ENCODE peak calls at places on chromosomes 11 and 22, in six cellular contexts. T is K562, P is HepG2, V is endothelial cell of umbilical vein, S is NB4, X is GM12878. M is an unnamed sample.

GRCh38 chr11:122634507-122634906 is 21.0 kb upstream of the UBASH3B start:
- DNase-seq in T (no peak), P (no peak), V (no peak), S (peak), X (no peak), M (no peak)

GRCh38 chr11:69664103-69664775 is 10.9 kb downstream of the LTO1 start:
- DNase-seq in T (no peak), P (no peak), V (no peak), S (no peak), X (no peak), M (no peak)

GRCh38 chr11:132048040-132048439 is 677.6 kb downstream of the NTM start:
- DNase-seq in T (no peak), P (no peak), V (no peak), S (no peak), X (no peak), M (no peak)

GRCh38 chr11:120295110-120295509 is 30.0 kb upstream of the TLCD5 start:
- DNase-seq in T (no peak), P (no peak), V (no peak), S (no peak), X (no peak), M (no peak)

GRCh38 chr11:65500262-65501004 is 1.6 kb downstream of the MALAT1 start:
- DNase-seq in T (peak), P (no peak), V (peak), S (peak), X (no peak), M (no peak)

GRCh38 chr11:119999220-119999619 is 138.7 kb downstream of the TRIM29 start:
- DNase-seq in T (no peak), P (no peak), V (no peak), S (peak), X (no peak), M (peak)

GRCh38 chr11:93541884-93542752 is 1.1 kb downstream of the SMCO4 start:
- DNase-seq in T (peak), P (peak), V (peak), S (peak), X (no peak), M (peak)

GRCh38 chr11:65116370-65117205 is 913 bp downstream of the ZNHIT2 start:
- DNase-seq in T (no peak), P (no peak), V (peak), S (peak), X (no peak), M (peak)

GRCh38 chr11:62556872-62557631 is 10.4 kb upstream of the AHNAK start:
- DNase-seq in T (no peak), P (no peak), V (no peak), S (peak), X (peak), M (no peak)

DNA sequence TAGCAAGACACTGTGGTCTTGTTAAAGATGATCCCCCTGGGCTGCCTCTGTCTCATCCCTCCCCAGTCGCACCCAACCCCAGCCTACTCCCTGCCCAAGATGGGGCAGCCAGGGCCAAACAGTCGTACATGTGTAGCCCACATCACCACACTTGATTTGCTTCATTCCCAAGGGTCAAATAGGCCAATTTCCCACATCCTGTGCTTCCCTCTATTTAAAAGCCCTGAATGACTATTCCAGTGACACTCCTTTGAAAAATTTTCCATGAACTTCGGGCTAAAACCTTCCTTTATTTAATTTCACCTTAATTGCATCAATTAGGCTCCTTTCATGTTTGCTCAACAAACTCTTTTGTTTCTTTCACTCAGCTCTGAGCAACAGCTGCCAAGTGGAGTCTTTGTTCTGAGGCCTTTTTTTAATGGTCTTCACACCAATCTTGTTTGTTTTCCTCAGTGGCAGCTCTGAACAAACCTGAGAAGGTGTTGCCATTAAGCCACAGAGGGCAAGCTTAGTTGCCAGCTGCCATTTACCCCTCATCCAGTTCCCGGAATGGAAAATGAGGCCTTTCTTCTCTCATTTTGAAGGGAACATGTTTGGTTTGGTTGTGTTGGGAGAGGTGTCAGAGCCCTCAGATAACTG is 126.9 kb downstream of the APIP start:
- DNase-seq in T (no peak), P (no peak), V (no peak), S (no peak), X (no peak), M (no peak)
- TF ChIP-seq MYC in T (no peak), P (no peak), V (no peak), S (no peak), X (no peak), M (no peak)

DNA sequence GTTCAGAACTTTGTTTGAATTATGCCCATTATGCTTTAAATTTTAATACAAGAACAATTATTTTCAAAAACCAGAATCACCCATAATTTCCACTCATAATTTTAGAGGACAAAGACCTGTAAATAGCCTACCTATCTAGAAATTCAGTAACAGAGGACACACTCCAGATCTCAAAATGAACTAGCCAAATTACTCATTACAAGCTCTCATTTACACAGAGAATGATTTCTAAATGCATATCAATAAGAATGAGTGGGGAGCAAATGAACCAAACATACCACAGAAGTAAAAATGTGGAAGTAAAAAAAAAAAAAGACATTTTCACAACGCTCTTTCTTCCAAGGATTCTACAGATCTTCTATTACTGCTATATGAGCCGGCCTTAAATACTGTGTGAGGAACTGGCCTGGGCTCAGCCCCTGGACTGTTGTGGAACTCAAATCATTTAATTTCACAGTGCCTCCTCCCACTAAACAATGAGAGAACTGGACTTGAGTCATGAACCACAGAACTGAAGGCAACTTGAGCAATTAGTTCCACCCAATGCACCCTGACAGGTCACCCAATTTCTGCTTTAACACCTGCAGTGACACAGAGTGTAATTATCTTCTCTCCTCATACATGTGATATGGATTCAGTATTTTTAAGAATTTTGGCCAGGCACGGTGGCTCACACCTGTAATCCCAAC is 8.0 kb downstream of the MRTFA start:
- DNase-seq in T (no peak), P (no peak), V (no peak), S (peak), X (peak), M (no peak)
- TF ChIP-seq MYC in T (no peak), P (no peak), V (no peak), S (no peak), X (no peak), M (no peak)

GRCh38 chr11:128497057-128497957 is 90.1 kb downstream of the ETS1 start:
- DNase-seq in T (no peak), P (no peak), V (peak), S (peak), X (peak), M (peak)
- TF ChIP-seq MYC in T (no peak), P (no peak), V (peak), S (peak), X (no peak), M (no peak)

GRCh38 chr11:12600829-12601228 is 73.4 kb upstream of the TEAD1 start:
- DNase-seq in T (no peak), P (peak), V (no peak), S (no peak), X (no peak), M (no peak)
- TF ChIP-seq MYC in T (no peak), P (no peak), V (no peak), S (no peak), X (no peak), M (no peak)

GRCh38 chr11:46672381-46672839 is 28.0 kb downstream of the ARHGAP1 start:
- DNase-seq in T (no peak), P (no peak), V (no peak), S (peak), X (no peak), M (no peak)
- TF ChIP-seq MYC in T (no peak), P (no peak), V (no peak), S (no peak), X (no peak), M (no peak)

M was measured in A549.